ENCODE peak calls at places on chromosomes 2 and 18, in nine cellular contexts. C is T-helper 2 cell, K is left colon, U is NCI-H510A treated with DMSO at 0.1 percent for 48 hours, F is NCI-H2171 treated with DMSO at 0.1 percent for 48 hours, Y is endothelial cell of umbilical vein, X is psoas muscle, T is A172, J is frontal cortex. S is an unnamed sample.

GRCh38 chr2:72803151-72803550 is 22.7 kb downstream of the EXOC6B start:
- DNase-seq in C (no peak), K (no peak), U (no peak), F (no peak), Y (no peak), X (no peak), T (no peak), J (no peak), S (no peak)

GRCh38 chr2:71813801-71814470 is 333.7 kb downstream of the CYP26B1 start:
- DNase-seq in C (no peak), K (no peak), U (peak), F (no peak), Y (no peak), X (no peak), T (no peak), J (no peak), S (no peak)

GRCh38 chr18:68796936-68797690 is 767 bp upstream of the CCDC102B start:
- DNase-seq in C (no peak), K (no peak), U (no peak), F (no peak), Y (peak), X (no peak), T (peak), J (no peak), S (peak)

GRCh38 chr2:20448246-20449046 is 1.6 kb downstream of the RHOB start:
- DNase-seq in C (no peak), K (no peak), U (no peak), F (peak), Y (no peak), X (peak), T (no peak), J (no peak), S (peak)

GRCh38 chr2:241577413-241578122 is 19.0 kb downstream of the BOK start:
- DNase-seq in C (no peak), K (no peak), U (no peak), F (no peak), Y (peak), X (peak), T (no peak), J (peak), S (peak)

GRCh38 chr2:152624805-152625204 is 92.5 kb downstream of the PRPF40A start:
- DNase-seq in C (no peak), K (no peak), U (no peak), F (no peak), Y (no peak), X (no peak), T (no peak), J (no peak), S (no peak)

GRCh38 chr2:144938308-144938709 is 418.4 kb upstream of the ZEB2 start:
- DNase-seq in C (no peak), K (no peak), U (no peak), F (no peak), Y (peak), X (no peak), T (peak), J (peak), S (peak)

GRCh38 chr2:66334237-66335054 is 100.5 kb upstream of the MEIS1 start:
- DNase-seq in C (no peak), K (no peak), U (peak), F (no peak), Y (no peak), X (no peak), T (peak), J (no peak), S (no peak)

GRCh38 chr2:38076710-38077430 is 919 bp upstream of the CYP1B1 start:
- DNase-seq in C (no peak), K (peak), U (peak), F (peak), Y (no peak), X (peak), T (peak), J (peak), S (peak)

GRCh38 chr2:95271381-95271971 is 2.8 kb upstream of the PROM2 start:
- DNase-seq in C (no peak), K (no peak), U (no peak), F (no peak), Y (no peak), X (peak), T (no peak), J (no peak), S (no peak)

GRCh38 chr2:48205137-48205798 is 299.0 kb upstream of the FBXO11 start:
- DNase-seq in C (no peak), K (no peak), U (no peak), F (peak), Y (no peak), X (no peak), T (no peak), J (peak), S (no peak)

GRCh38 chr2:164675698-164676097 is 54.4 kb upstream of the GRB14 start:
- DNase-seq in C (no peak), K (peak), U (no peak), F (no peak), Y (no peak), X (no peak), T (no peak), J (no peak), S (no peak)

GRCh38 chr2:199199797-199200196 is 257.9 kb downstream of the SATB2 start:
- DNase-seq in C (no peak), K (no peak), U (no peak), F (no peak), Y (no peak), X (no peak), T (no peak), J (no peak), S (no peak)

GRCh38 chr2:217162533-217162932 is 302.7 kb upstream of the TNP1 start:
- DNase-seq in C (peak), K (peak), U (peak), F (no peak), Y (no peak), X (no peak), T (peak), J (no peak), S (peak)

GRCh38 chr2:201466050-201466660 is 14.6 kb downstream of the STRADB start:
- DNase-seq in C (no peak), K (no peak), U (peak), F (peak), Y (peak), X (no peak), T (peak), J (peak), S (peak)

GRCh38 chr18:54222922-54223567 is 1.4 kb downstream of the MBD2 start:
- DNase-seq in C (peak), K (no peak), U (no peak), F (peak), Y (no peak), X (no peak), T (no peak), J (no peak), S (no peak)

GRCh38 chr2:188383158-188383557 is 91.5 kb downstream of the GULP1 start:
- DNase-seq in C (no peak), K (no peak), U (no peak), F (no peak), Y (peak), X (no peak), T (no peak), J (no peak), S (peak)

GRCh38 chr2:125681976-125682805 is 973.8 kb upstream of the GYPC start:
- DNase-seq in C (no peak), K (no peak), U (no peak), F (no peak), Y (no peak), X (no peak), T (no peak), J (no peak), S (no peak)

GRCh38 chr2:179132076-179132475 is 82.1 kb upstream of the CCDC141 start:
- DNase-seq in C (no peak), K (no peak), U (no peak), F (no peak), Y (no peak), X (no peak), T (no peak), J (no peak), S (no peak)

S was measured in dermis blood vessel endothelial cell.